ENCODE peak calls at places on chromosome 18, in six cellular contexts. One of them, this sample, is unnamed.

GRCh38 chr18:54806526-54806925 is 21.8 kb upstream of the RAB27B start:
- DNase-seq in hypothalamus: no peak
- DNase-seq in spleen: no peak
- DNase-seq in Panc1: no peak
- DNase-seq in pons: no peak
- DNase-seq in stimulated activated CD8-positive, alpha-beta memory T cell treated with anti-CD3 and anti-CD28 coated beads, Interleukin-15, amount 100 ng/mL, for 4 hours: no peak
- DNase-seq in this sample: no peak

GRCh38 chr18:63606526-63606925 is 19.4 kb downstream of the SERPINB13 start:
- DNase-seq in hypothalamus: no peak
- DNase-seq in spleen: no peak
- DNase-seq in Panc1: no peak
- DNase-seq in pons: no peak
- DNase-seq in stimulated activated CD8-positive, alpha-beta memory T cell treated with anti-CD3 and anti-CD28 coated beads, Interleukin-15, amount 100 ng/mL, for 4 hours: no peak
- DNase-seq in this sample: no peak

GRCh38 chr18:63705401-63705800 is 2.6 kb downstream of the SERPINB11 start:
- DNase-seq in hypothalamus: no peak
- DNase-seq in spleen: no peak
- DNase-seq in Panc1: no peak
- DNase-seq in pons: no peak
- DNase-seq in stimulated activated CD8-positive, alpha-beta memory T cell treated with anti-CD3 and anti-CD28 coated beads, Interleukin-15, amount 100 ng/mL, for 4 hours: no peak
- DNase-seq in this sample: no peak

GRCh38 chr18:38606841-38607240 is 1041.2 kb upstream of the CELF4 start:
- DNase-seq in hypothalamus: no peak
- DNase-seq in spleen: no peak
- DNase-seq in Panc1: no peak
- DNase-seq in pons: no peak
- DNase-seq in stimulated activated CD8-positive, alpha-beta memory T cell treated with anti-CD3 and anti-CD28 coated beads, Interleukin-15, amount 100 ng/mL, for 4 hours: no peak
- DNase-seq in this sample: no peak

GRCh38 chr18:2337552-2338141 is 233.7 kb downstream of the METTL4 start:
- DNase-seq in hypothalamus: no peak
- DNase-seq in spleen: no peak
- DNase-seq in Panc1: peak
- DNase-seq in pons: peak
- DNase-seq in stimulated activated CD8-positive, alpha-beta memory T cell treated with anti-CD3 and anti-CD28 coated beads, Interleukin-15, amount 100 ng/mL, for 4 hours: peak
- DNase-seq in this sample: peak

GRCh38 chr18:43031169-43031568 is 84.3 kb downstream of the RIT2 start:
- DNase-seq in hypothalamus: no peak
- DNase-seq in spleen: no peak
- DNase-seq in Panc1: no peak
- DNase-seq in pons: no peak
- DNase-seq in stimulated activated CD8-positive, alpha-beta memory T cell treated with anti-CD3 and anti-CD28 coated beads, Interleukin-15, amount 100 ng/mL, for 4 hours: no peak
- DNase-seq in this sample: no peak

GRCh38 chr18:58119819-58120218 is 75.8 kb downstream of the NEDD4L start:
- DNase-seq in hypothalamus: no peak
- DNase-seq in spleen: no peak
- DNase-seq in Panc1: no peak
- DNase-seq in pons: no peak
- DNase-seq in stimulated activated CD8-positive, alpha-beta memory T cell treated with anti-CD3 and anti-CD28 coated beads, Interleukin-15, amount 100 ng/mL, for 4 hours: no peak
- DNase-seq in this sample: no peak

GRCh38 chr18:75109001-75109400 is 99.9 kb downstream of the PTGR3 start:
- DNase-seq in hypothalamus: no peak
- DNase-seq in spleen: no peak
- DNase-seq in Panc1: no peak
- DNase-seq in pons: no peak
- DNase-seq in stimulated activated CD8-positive, alpha-beta memory T cell treated with anti-CD3 and anti-CD28 coated beads, Interleukin-15, amount 100 ng/mL, for 4 hours: no peak
- DNase-seq in this sample: no peak

GRCh38 chr18:46406539-46406932 is 250.5 kb downstream of the LOXHD1 start:
- DNase-seq in hypothalamus: no peak
- DNase-seq in spleen: no peak
- DNase-seq in Panc1: no peak
- DNase-seq in pons: no peak
- DNase-seq in stimulated activated CD8-positive, alpha-beta memory T cell treated with anti-CD3 and anti-CD28 coated beads, Interleukin-15, amount 100 ng/mL, for 4 hours: no peak
- DNase-seq in this sample: no peak

GRCh38 chr18:59354731-59355130 is 4.3 kb downstream of the LMAN1 start:
- DNase-seq in hypothalamus: no peak
- DNase-seq in spleen: no peak
- DNase-seq in Panc1: no peak
- DNase-seq in pons: no peak
- DNase-seq in stimulated activated CD8-positive, alpha-beta memory T cell treated with anti-CD3 and anti-CD28 coated beads, Interleukin-15, amount 100 ng/mL, for 4 hours: no peak
- DNase-seq in this sample: no peak

GRCh38 chr18:60668583-60668982 is 296.0 kb upstream of the MC4R start:
- DNase-seq in hypothalamus: no peak
- DNase-seq in spleen: no peak
- DNase-seq in Panc1: no peak
- DNase-seq in pons: peak
- DNase-seq in stimulated activated CD8-positive, alpha-beta memory T cell treated with anti-CD3 and anti-CD28 coated beads, Interleukin-15, amount 100 ng/mL, for 4 hours: no peak
- DNase-seq in this sample: no peak

GRCh38 chr18:9177466-9177865 is 40.9 kb downstream of the ANKRD12 start:
- DNase-seq in hypothalamus: no peak
- DNase-seq in spleen: no peak
- DNase-seq in Panc1: no peak
- DNase-seq in pons: no peak
- DNase-seq in stimulated activated CD8-positive, alpha-beta memory T cell treated with anti-CD3 and anti-CD28 coated beads, Interleukin-15, amount 100 ng/mL, for 4 hours: no peak
- DNase-seq in this sample: no peak

GRCh38 chr18:78884502-78884901 is 95.1 kb upstream of the SALL3 start:
- DNase-seq in hypothalamus: no peak
- DNase-seq in spleen: no peak
- DNase-seq in Panc1: no peak
- DNase-seq in pons: no peak
- DNase-seq in stimulated activated CD8-positive, alpha-beta memory T cell treated with anti-CD3 and anti-CD28 coated beads, Interleukin-15, amount 100 ng/mL, for 4 hours: no peak
- DNase-seq in this sample: no peak

GRCh38 chr18:79784071-79784913 is 13.4 kb upstream of the KCNG2 start:
- DNase-seq in hypothalamus: no peak
- DNase-seq in spleen: peak
- DNase-seq in Panc1: no peak
- DNase-seq in pons: no peak
- DNase-seq in stimulated activated CD8-positive, alpha-beta memory T cell treated with anti-CD3 and anti-CD28 coated beads, Interleukin-15, amount 100 ng/mL, for 4 hours: no peak
- DNase-seq in this sample: no peak

GRCh38 chr18:34697891-34698290 is 12.2 kb upstream of the DTNA start:
- DNase-seq in hypothalamus: no peak
- DNase-seq in spleen: no peak
- DNase-seq in Panc1: no peak
- DNase-seq in pons: no peak
- DNase-seq in stimulated activated CD8-positive, alpha-beta memory T cell treated with anti-CD3 and anti-CD28 coated beads, Interleukin-15, amount 100 ng/mL, for 4 hours: no peak
- DNase-seq in this sample: no peak

GRCh38 chr18:49846263-49846662 is 32.9 kb upstream of the ACAA2 start:
- DNase-seq in hypothalamus: no peak
- DNase-seq in spleen: no peak
- DNase-seq in Panc1: no peak
- DNase-seq in pons: no peak
- DNase-seq in stimulated activated CD8-positive, alpha-beta memory T cell treated with anti-CD3 and anti-CD28 coated beads, Interleukin-15, amount 100 ng/mL, for 4 hours: no peak
- DNase-seq in this sample: no peak

GRCh38 chr18:11981633-11982366 is 493 bp downstream of the IMPA2 start:
- DNase-seq in hypothalamus: no peak
- DNase-seq in spleen: peak
- DNase-seq in Panc1: no peak
- DNase-seq in pons: no peak
- DNase-seq in stimulated activated CD8-positive, alpha-beta memory T cell treated with anti-CD3 and anti-CD28 coated beads, Interleukin-15, amount 100 ng/mL, for 4 hours: no peak
- DNase-seq in this sample: no peak

GRCh38 chr18:78659057-78659456 is 320.6 kb upstream of the SALL3 start:
- DNase-seq in hypothalamus: no peak
- DNase-seq in spleen: no peak
- DNase-seq in Panc1: no peak
- DNase-seq in pons: no peak
- DNase-seq in stimulated activated CD8-positive, alpha-beta memory T cell treated with anti-CD3 and anti-CD28 coated beads, Interleukin-15, amount 100 ng/mL, for 4 hours: no peak
- DNase-seq in this sample: no peak

GRCh38 chr18:23837591-23837990 is 148.3 kb downstream of the LAMA3 start:
- DNase-seq in hypothalamus: no peak
- DNase-seq in spleen: no peak
- DNase-seq in Panc1: no peak
- DNase-seq in pons: no peak
- DNase-seq in stimulated activated CD8-positive, alpha-beta memory T cell treated with anti-CD3 and anti-CD28 coated beads, Interleukin-15, amount 100 ng/mL, for 4 hours: no peak
- DNase-seq in this sample: peak

GRCh38 chr18:35939166-35939565 is 33.3 kb upstream of the RMP24 start:
- DNase-seq in hypothalamus: no peak
- DNase-seq in spleen: no peak
- DNase-seq in Panc1: no peak
- DNase-seq in pons: peak
- DNase-seq in stimulated activated CD8-positive, alpha-beta memory T cell treated with anti-CD3 and anti-CD28 coated beads, Interleukin-15, amount 100 ng/mL, for 4 hours: no peak
- DNase-seq in this sample: no peak

GRCh38 chr18:69265661-69266060 is 135.0 kb upstream of the DOK6 start:
- DNase-seq in hypothalamus: no peak
- DNase-seq in spleen: no peak
- DNase-seq in Panc1: no peak
- DNase-seq in pons: no peak
- DNase-seq in stimulated activated CD8-positive, alpha-beta memory T cell treated with anti-CD3 and anti-CD28 coated beads, Interleukin-15, amount 100 ng/mL, for 4 hours: no peak
- DNase-seq in this sample: no peak

GRCh38 chr18:79521806-79522205 is 126.1 kb downstream of the NFATC1 start:
- DNase-seq in hypothalamus: no peak
- DNase-seq in spleen: no peak
- DNase-seq in Panc1: no peak
- DNase-seq in pons: no peak
- DNase-seq in stimulated activated CD8-positive, alpha-beta memory T cell treated with anti-CD3 and anti-CD28 coated beads, Interleukin-15, amount 100 ng/mL, for 4 hours: no peak
- DNase-seq in this sample: no peak

GRCh38 chr18:57869228-57869627 is 66.1 kb upstream of the ATP8B1 start:
- DNase-seq in hypothalamus: no peak
- DNase-seq in spleen: no peak
- DNase-seq in Panc1: no peak
- DNase-seq in pons: no peak
- DNase-seq in stimulated activated CD8-positive, alpha-beta memory T cell treated with anti-CD3 and anti-CD28 coated beads, Interleukin-15, amount 100 ng/mL, for 4 hours: no peak
- DNase-seq in this sample: no peak

GRCh38 chr18:32122039-32122438 is 30.4 kb downstream of the RNF138 start:
- DNase-seq in hypothalamus: no peak
- DNase-seq in spleen: no peak
- DNase-seq in Panc1: no peak
- DNase-seq in pons: no peak
- DNase-seq in stimulated activated CD8-positive, alpha-beta memory T cell treated with anti-CD3 and anti-CD28 coated beads, Interleukin-15, amount 100 ng/mL, for 4 hours: no peak
- DNase-seq in this sample: no peak

GRCh38 chr18:58962331-58962730 is 97.7 kb downstream of the ZNF532 start:
- DNase-seq in hypothalamus: no peak
- DNase-seq in spleen: no peak
- DNase-seq in Panc1: no peak
- DNase-seq in pons: no peak
- DNase-seq in stimulated activated CD8-positive, alpha-beta memory T cell treated with anti-CD3 and anti-CD28 coated beads, Interleukin-15, amount 100 ng/mL, for 4 hours: no peak
- DNase-seq in this sample: no peak

GRCh38 chr18:44682181-44682870 is 1.6 kb downstream of the SETBP1 start:
- DNase-seq in hypothalamus: no peak
- DNase-seq in spleen: no peak
- DNase-seq in Panc1: no peak
- DNase-seq in pons: no peak
- DNase-seq in stimulated activated CD8-positive, alpha-beta memory T cell treated with anti-CD3 and anti-CD28 coated beads, Interleukin-15, amount 100 ng/mL, for 4 hours: no peak
- DNase-seq in this sample: no peak

GRCh38 chr18:7684966-7685365 is 117.8 kb downstream of the PTPRM start:
- DNase-seq in hypothalamus: no peak
- DNase-seq in spleen: no peak
- DNase-seq in Panc1: no peak
- DNase-seq in pons: no peak
- DNase-seq in stimulated activated CD8-positive, alpha-beta memory T cell treated with anti-CD3 and anti-CD28 coated beads, Interleukin-15, amount 100 ng/mL, for 4 hours: no peak
- DNase-seq in this sample: no peak

GRCh38 chr18:13558132-13558531 is 168.2 kb downstream of the FAM210A start:
- DNase-seq in hypothalamus: peak
- DNase-seq in spleen: no peak
- DNase-seq in Panc1: peak
- DNase-seq in pons: peak
- DNase-seq in stimulated activated CD8-positive, alpha-beta memory T cell treated with anti-CD3 and anti-CD28 coated beads, Interleukin-15, amount 100 ng/mL, for 4 hours: no peak
- DNase-seq in this sample: no peak

GRCh38 chr18:78542204-78542603 is 437.4 kb upstream of the SALL3 start:
- DNase-seq in hypothalamus: peak
- DNase-seq in spleen: no peak
- DNase-seq in Panc1: no peak
- DNase-seq in pons: peak
- DNase-seq in stimulated activated CD8-positive, alpha-beta memory T cell treated with anti-CD3 and anti-CD28 coated beads, Interleukin-15, amount 100 ng/mL, for 4 hours: no peak
- DNase-seq in this sample: no peak

GRCh38 chr18:21949326-21950015 is 208.9 kb downstream of the MIB1 start:
- DNase-seq in hypothalamus: no peak
- DNase-seq in spleen: no peak
- DNase-seq in Panc1: no peak
- DNase-seq in pons: no peak
- DNase-seq in stimulated activated CD8-positive, alpha-beta memory T cell treated with anti-CD3 and anti-CD28 coated beads, Interleukin-15, amount 100 ng/mL, for 4 hours: no peak
- DNase-seq in this sample: no peak

GRCh38 chr18:62660741-62661140 is 54.6 kb upstream of the PHLPP1 start:
- DNase-seq in hypothalamus: no peak
- DNase-seq in spleen: no peak
- DNase-seq in Panc1: no peak
- DNase-seq in pons: no peak
- DNase-seq in stimulated activated CD8-positive, alpha-beta memory T cell treated with anti-CD3 and anti-CD28 coated beads, Interleukin-15, amount 100 ng/mL, for 4 hours: no peak
- DNase-seq in this sample: no peak

GRCh38 chr18:58937913-58938312 is 73.2 kb downstream of the ZNF532 start:
- DNase-seq in hypothalamus: no peak
- DNase-seq in spleen: no peak
- DNase-seq in Panc1: no peak
- DNase-seq in pons: no peak
- DNase-seq in stimulated activated CD8-positive, alpha-beta memory T cell treated with anti-CD3 and anti-CD28 coated beads, Interleukin-15, amount 100 ng/mL, for 4 hours: no peak
- DNase-seq in this sample: no peak

GRCh38 chr18:26089247-26090129 is 925 bp downstream of the SS18 start:
- DNase-seq in hypothalamus: no peak
- DNase-seq in spleen: no peak
- DNase-seq in Panc1: no peak
- DNase-seq in pons: peak
- DNase-seq in stimulated activated CD8-positive, alpha-beta memory T cell treated with anti-CD3 and anti-CD28 coated beads, Interleukin-15, amount 100 ng/mL, for 4 hours: no peak
- DNase-seq in this sample: no peak

GRCh38 chr18:54983041-54983686 is 23.9 kb upstream of the CCDC68 start:
- DNase-seq in hypothalamus: no peak
- DNase-seq in spleen: no peak
- DNase-seq in Panc1: peak
- DNase-seq in pons: peak
- DNase-seq in stimulated activated CD8-positive, alpha-beta memory T cell treated with anti-CD3 and anti-CD28 coated beads, Interleukin-15, amount 100 ng/mL, for 4 hours: no peak
- DNase-seq in this sample: peak

GRCh38 chr18:47577520-47577919 is 326.1 kb upstream of the SKOR2 start:
- DNase-seq in hypothalamus: no peak
- DNase-seq in spleen: no peak
- DNase-seq in Panc1: no peak
- DNase-seq in pons: no peak
- DNase-seq in stimulated activated CD8-positive, alpha-beta memory T cell treated with anti-CD3 and anti-CD28 coated beads, Interleukin-15, amount 100 ng/mL, for 4 hours: no peak
- DNase-seq in this sample: no peak